ENCODE peak calls at places on chromosomes 6 and 20, in eight cellular contexts. P is spleen, B is stomach, F is esophagus muscularis mucosa, Y is Panc1, Z is sigmoid colon, L is endothelial cell of umbilical vein, S is HCT116. I is an unnamed sample.

GRCh38 chr6:13395272-13396237 is 67.2 kb upstream of the TBC1D7 start:
- DNase-seq in P (no peak), B (peak), F (no peak), Y (no peak), Z (peak), L (peak), S (no peak), I (peak)

GRCh38 chr20:6048391-6048790 is 5.5 kb downstream of the LRRN4 start:
- DNase-seq in P (no peak), B (no peak), F (no peak), Y (no peak), Z (no peak), L (no peak), S (no peak), I (no peak)

GRCh38 chr20:61600061-61600460 is 348.0 kb downstream of the CDH4 start:
- DNase-seq in P (no peak), B (no peak), F (no peak), Y (no peak), Z (no peak), L (no peak), S (no peak), I (no peak)

GRCh38 chr6:149545754-149546471 is at the start of gene PPIL4:
- DNase-seq in P (peak), B (peak), F (peak), Y (peak), Z (peak), L (peak), S (peak), I (peak)

GRCh38 chr20:14622796-14623195 is 285.4 kb upstream of the FLRT3 start:
- DNase-seq in P (no peak), B (peak), F (no peak), Y (no peak), Z (no peak), L (no peak), S (peak), I (no peak)

GRCh38 chr6:87731818-87732661 is 30.0 kb upstream of the AKIRIN2 start:
- DNase-seq in P (peak), B (peak), F (peak), Y (peak), Z (peak), L (peak), S (peak), I (peak)

GRCh38 chr20:63091901-63092659 is 85.3 kb upstream of the BHLHE23 start:
- DNase-seq in P (peak), B (no peak), F (no peak), Y (no peak), Z (peak), L (no peak), S (no peak), I (no peak)

GRCh38 chr6:149960488-149960887 is 3.3 kb upstream of the ULBP1 start:
- DNase-seq in P (no peak), B (no peak), F (no peak), Y (no peak), Z (no peak), L (no peak), S (no peak), I (no peak)

GRCh38 chr6:89298680-89299450 is 16.2 kb downstream of the GABRR2 start:
- DNase-seq in P (no peak), B (no peak), F (peak), Y (no peak), Z (no peak), L (peak), S (peak), I (no peak)

GRCh38 chr6:45467853-45468252 is 90.1 kb upstream of the SUPT3H start:
- DNase-seq in P (no peak), B (no peak), F (no peak), Y (no peak), Z (no peak), L (no peak), S (no peak), I (no peak)

GRCh38 chr6:90896165-90896549 is 309.3 kb upstream of the MAP3K7 start:
- DNase-seq in P (no peak), B (no peak), F (no peak), Y (no peak), Z (no peak), L (no peak), S (no peak), I (peak)

GRCh38 chr6:137389150-137389664 is 105.0 kb downstream of the OLIG3 start:
- DNase-seq in P (no peak), B (no peak), F (no peak), Y (no peak), Z (no peak), L (no peak), S (no peak), I (peak)
- TF ChIP-seq POLR2AphosphoS5 in P (no peak), B (no peak), F (no peak), Y (no peak), Z (no peak), L (no peak), S (no peak), I (no peak)

GRCh38 chr6:166907373-166907841 is 48.9 kb downstream of the RNASET2 start:
- DNase-seq in P (peak), B (no peak), F (peak), Y (no peak), Z (no peak), L (no peak), S (no peak), I (no peak)
- H3K4me3 ChIP-seq in P (no peak), B (no peak), F (no peak), Y (no peak), Z (no peak), L (no peak), S (no peak), I (no peak)

DNA sequence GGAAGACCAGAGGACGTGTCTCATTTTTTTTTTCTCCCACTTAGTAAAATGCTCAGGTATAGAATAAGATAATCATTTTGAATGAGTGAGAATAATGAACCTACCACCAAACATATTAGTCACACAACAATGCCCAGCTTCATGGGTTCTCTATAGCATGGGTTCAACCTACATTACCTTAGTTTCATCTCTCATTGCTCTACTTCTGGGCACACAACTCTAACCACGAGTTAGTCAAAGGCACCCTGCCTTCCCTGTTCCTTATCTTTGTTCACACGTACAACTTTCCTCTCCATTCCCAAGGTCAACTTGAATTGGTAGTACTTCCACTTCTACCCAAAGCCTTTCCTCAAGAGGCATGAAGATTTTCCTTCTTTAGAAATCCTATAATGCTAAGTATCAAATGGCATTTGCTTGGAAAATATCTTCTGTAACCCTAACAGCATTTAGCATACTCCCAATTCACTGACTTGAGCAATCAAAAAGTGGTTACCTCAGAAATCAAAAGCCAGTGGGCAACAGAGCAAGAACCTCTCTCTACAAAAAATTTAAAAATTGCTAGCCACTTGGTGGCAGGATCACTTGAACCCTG is 20.9 kb downstream of the DEK start:
- DNase-seq in P (no peak), B (no peak), F (no peak), Y (no peak), Z (no peak), L (no peak), S (no peak), I (no peak)
- TF ChIP-seq POLR2AphosphoS5 in P (no peak), B (no peak), F (no peak), Y (no peak), Z (no peak), L (no peak), S (no peak), I (no peak)

DNA sequence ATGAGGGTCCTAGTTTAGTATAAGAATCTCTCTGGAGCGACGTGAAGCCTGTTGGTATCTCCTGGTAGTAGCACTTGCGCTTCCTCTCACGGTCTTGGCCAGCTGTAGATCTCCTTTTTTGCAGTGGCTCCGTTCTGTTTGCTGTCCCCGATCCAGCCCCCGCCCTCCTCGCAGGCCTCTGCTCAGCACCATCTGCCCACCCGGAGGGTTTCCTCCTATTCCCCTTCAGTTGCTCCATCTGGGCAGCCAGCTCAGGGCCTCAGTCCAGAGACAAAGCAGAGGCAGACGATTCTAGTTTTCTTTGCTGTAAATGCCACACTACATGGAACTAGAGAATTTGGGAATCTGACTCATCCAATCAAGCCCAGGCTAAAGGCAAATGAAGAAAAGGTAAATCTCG is 126.6 kb downstream of the TIAM2 start:
- DNase-seq in P (no peak), B (no peak), F (no peak), Y (no peak), Z (peak), L (no peak), S (no peak), I (no peak)
- H3K4me3 ChIP-seq in P (no peak), B (no peak), F (peak), Y (no peak), Z (peak), L (no peak), S (no peak), I (no peak)

GRCh38 chr6:24704468-24704867 is 14.5 kb downstream of the C6orf62 start:
- DNase-seq in P (no peak), B (no peak), F (no peak), Y (no peak), Z (no peak), L (no peak), S (no peak), I (no peak)

GRCh38 chr6:24708612-24709011 is 10.3 kb downstream of the C6orf62 start:
- DNase-seq in P (no peak), B (no peak), F (no peak), Y (no peak), Z (no peak), L (no peak), S (no peak), I (no peak)

GRCh38 chr6:24699521-24700359 is 19.2 kb downstream of the C6orf62 start:
- DNase-seq in P (no peak), B (no peak), F (no peak), Y (no peak), Z (no peak), L (peak), S (no peak), I (no peak)

DNA sequence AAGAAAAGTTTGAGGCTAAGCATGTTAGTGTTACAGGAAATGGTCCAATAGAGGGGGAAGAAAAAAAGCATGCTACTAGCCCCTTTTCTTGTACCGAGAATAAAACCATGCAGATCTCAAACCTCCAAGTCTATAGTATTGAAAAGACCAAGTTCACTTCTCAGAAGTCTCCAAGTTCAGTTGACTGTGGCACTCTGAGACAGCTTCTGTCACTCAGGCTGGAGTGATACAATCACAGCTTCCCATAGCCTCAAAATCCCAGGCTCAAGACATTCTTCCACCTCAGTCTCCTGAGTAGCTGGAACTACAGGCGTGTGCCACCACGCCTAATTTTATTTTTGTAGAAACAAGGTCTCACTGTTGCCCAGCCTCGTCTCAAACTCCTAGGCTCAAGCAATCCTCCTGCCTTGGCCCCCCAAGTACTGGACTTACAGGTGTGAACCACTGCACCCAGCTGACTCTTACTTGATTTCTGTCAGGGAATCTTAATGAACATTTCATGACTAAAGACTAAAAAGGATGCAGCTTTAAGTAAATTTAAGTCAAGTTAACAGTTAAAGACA is 16.2 kb downstream of the C6orf62 start:
- DNase-seq in P (no peak), B (no peak), F (no peak), Y (no peak), Z (no peak), L (no peak), S (no peak), I (no peak)
- TF ChIP-seq POLR2AphosphoS5 in P (no peak), B (no peak), F (no peak), Y (no peak), Z (no peak), L (peak), S (peak), I (no peak)

GRCh38 chr6:3848925-3849605 is at the start of gene FAM50B:
- DNase-seq in P (peak), B (peak), F (peak), Y (no peak), Z (peak), L (peak), S (no peak), I (no peak)

GRCh38 chr6:3852391-3852790 is 3.2 kb downstream of the FAM50B start:
- DNase-seq in P (no peak), B (no peak), F (peak), Y (no peak), Z (no peak), L (no peak), S (no peak), I (no peak)

GRCh38 chr6:3849681-3850450 is 693 bp downstream of the FAM50B start:
- DNase-seq in P (peak), B (peak), F (no peak), Y (no peak), Z (peak), L (peak), S (no peak), I (no peak)

GRCh38 chr6:3851839-3852238 is 2.7 kb downstream of the FAM50B start:
- DNase-seq in P (no peak), B (no peak), F (no peak), Y (no peak), Z (no peak), L (no peak), S (no peak), I (no peak)

GRCh38 chr6:3850451-3851203 is 1.5 kb downstream of the FAM50B start:
- DNase-seq in P (peak), B (no peak), F (no peak), Y (no peak), Z (no peak), L (no peak), S (no peak), I (no peak)
- H3K4me3 ChIP-seq in P (no peak), B (peak), F (peak), Y (no peak), Z (no peak), L (no peak), S (no peak), I (no peak)

DNA sequence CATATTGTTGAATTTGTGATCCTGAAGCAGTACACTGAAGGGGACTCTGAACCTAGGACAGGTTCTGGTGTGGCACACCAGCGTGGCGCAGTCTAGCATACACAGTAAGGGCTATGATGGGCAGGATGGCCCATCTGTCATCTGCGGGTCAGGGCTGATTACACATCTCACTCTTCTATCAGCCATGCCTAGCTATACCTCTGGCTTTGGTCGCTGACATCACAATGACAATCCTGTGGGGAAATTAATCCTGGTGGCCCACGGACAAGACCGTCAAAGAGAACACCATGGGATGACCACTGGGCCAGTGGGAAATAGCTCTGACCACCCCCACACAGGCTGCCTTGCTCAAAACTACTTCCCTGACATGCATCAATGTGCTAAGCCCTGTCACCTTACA is 2.8 kb downstream of the SNHG17 start:
- DNase-seq in P (no peak), B (no peak), F (no peak), Y (no peak), Z (no peak), L (no peak), S (no peak), I (no peak)
- TF ChIP-seq POLR2AphosphoS5 in P (no peak), B (no peak), F (no peak), Y (no peak), Z (no peak), L (no peak), S (no peak), I (peak)

GRCh38 chr6:167079853-167080297 is 43.0 kb upstream of the CCR6 start:
- DNase-seq in P (peak), B (no peak), F (no peak), Y (peak), Z (no peak), L (no peak), S (no peak), I (no peak)
- H3K4me3 ChIP-seq in P (no peak), B (no peak), F (no peak), Y (no peak), Z (no peak), L (no peak), S (no peak), I (no peak)

GRCh38 chr6:31718294-31718693 is 3.1 kb downstream of the LY6G6D start:
- DNase-seq in P (no peak), B (peak), F (no peak), Y (no peak), Z (no peak), L (no peak), S (peak), I (no peak)
- TF ChIP-seq POLR2AphosphoS5 in P (no peak), B (no peak), F (no peak), Y (no peak), Z (no peak), L (no peak), S (peak), I (no peak)